ENCODE peak calls at places on chromosomes 11 and 22, in four cellular contexts. One of them, this sample, is unnamed. For H3K9me3, the result is how much of the 10 kb centered on the place peaks cover.

GRCh38 chr11:33747969-33748368 is 11.7 kb upstream of the CD59 start:
- DNase-seq in HepG2: no peak
- DNase-seq in A549: no peak
- DNase-seq in K562: no peak
- DNase-seq in this sample: peak

GRCh38 chr11:65558785-65559509 is 788 bp upstream of the LTBP3 start:
- DNase-seq in HepG2: no peak
- DNase-seq in A549: peak
- DNase-seq in K562: peak
- DNase-seq in this sample: peak

GRCh38 chr11:43937434-43938411 is 4.7 kb upstream of the C11orf96 start:
- DNase-seq in HepG2: no peak
- DNase-seq in A549: peak
- DNase-seq in K562: peak
- DNase-seq in this sample: peak

GRCh38 chr11:103157542-103157941 is 48.3 kb downstream of the DYNC2H1 start:
- DNase-seq in A549: no peak
- DNase-seq in K562: no peak
- DNase-seq in HepG2: no peak
- DNase-seq in this sample: no peak

GRCh38 chr11:119093951-119094815 is 7.5 kb downstream of the DPAGT1 start:
- DNase-seq in K562: peak
- DNase-seq in HepG2: no peak
- DNase-seq in A549: no peak
- DNase-seq in this sample: peak

GRCh38 chr11:23840872-23841271 is 656.0 kb upstream of the LUZP2 start:
- DNase-seq in HepG2: no peak
- DNase-seq in K562: no peak
- DNase-seq in A549: no peak
- DNase-seq in this sample: no peak

GRCh38 chr11:65778431-65778900 is 2.3 kb downstream of the AP5B1 start:
- DNase-seq in A549: no peak
- DNase-seq in K562: no peak
- DNase-seq in HepG2: no peak
- DNase-seq in this sample: no peak

GRCh38 chr11:61534025-61534900 is 25.7 kb downstream of the LRRC10B start:
- DNase-seq in A549: no peak
- DNase-seq in K562: no peak
- DNase-seq in HepG2: no peak
- DNase-seq in this sample: no peak

GRCh38 chr11:64846998-64847666 is 2.7 kb upstream of the CDC42BPG start:
- DNase-seq in A549: peak
- DNase-seq in K562: peak
- DNase-seq in HepG2: peak
- DNase-seq in this sample: peak

GRCh38 chr22:17754233-17754925 is 19.9 kb downstream of the BID start:
- DNase-seq in K562: no peak
- DNase-seq in HepG2: no peak
- DNase-seq in A549: peak
- DNase-seq in this sample: no peak

GRCh38 chr11:1917523-1918435 is 1.7 kb upstream of the TNNT3 start:
- DNase-seq in A549: no peak
- DNase-seq in K562: peak
- DNase-seq in HepG2: no peak
- DNase-seq in this sample: no peak

GRCh38 chr11:125938418-125938817 is 7.4 kb upstream of the VSIG10L2 start:
- DNase-seq in HepG2: no peak
- DNase-seq in K562: no peak
- DNase-seq in A549: no peak
- DNase-seq in this sample: no peak

GRCh38 chr11:117910941-117911630 is 18.1 kb downstream of the TMPRSS13 start:
- DNase-seq in A549: no peak
- DNase-seq in HepG2: no peak
- DNase-seq in K562: no peak
- DNase-seq in this sample: no peak

GRCh38 chr11:116506446-116506845 is 266.3 kb downstream of the BUD13 start:
- DNase-seq in A549: no peak
- DNase-seq in HepG2: no peak
- DNase-seq in K562: no peak
- DNase-seq in this sample: no peak

GRCh38 chr11:70590356-70590991 is 192.1 kb downstream of the CTTN start:
- DNase-seq in A549: no peak
- DNase-seq in HepG2: no peak
- DNase-seq in K562: no peak
- DNase-seq in this sample: no peak

GRCh38 chr22:30430933-30431332 is 5.4 kb downstream of the MTFP1 start:
- DNase-seq in K562: no peak
- DNase-seq in A549: peak
- DNase-seq in HepG2: no peak
- DNase-seq in this sample: no peak

GRCh38 chr22:27561301-27561820 is 240.2 kb downstream of the MN1 start:
- DNase-seq in A549: no peak
- DNase-seq in K562: no peak
- DNase-seq in HepG2: no peak
- DNase-seq in this sample: no peak

GRCh38 chr22:36951746-36952145 is 38.3 kb downstream of the CSF2RB start:
- DNase-seq in A549: no peak
- DNase-seq in K562: no peak
- DNase-seq in HepG2: no peak
- DNase-seq in this sample: no peak

GRCh38 chr11:132883241-132883640 is 649.1 kb downstream of the OPCML start:
- DNase-seq in K562: no peak
- DNase-seq in HepG2: no peak
- DNase-seq in A549: no peak
- DNase-seq in this sample: no peak

GRCh38 chr22:39024923-39025322 is 4.0 kb downstream of the APOBEC3D start:
- DNase-seq in HepG2: no peak
- DNase-seq in K562: no peak
- DNase-seq in A549: no peak
- DNase-seq in this sample: no peak

GRCh38 chr11:11467278-11467677 is 114.2 kb upstream of the CSNK2A3 start:
- DNase-seq in HepG2: no peak
- DNase-seq in K562: no peak
- DNase-seq in A549: no peak
- DNase-seq in this sample: no peak

GRCh38 chr11:62879554-62879953 is 1.1 kb upstream of the SLC3A2 start:
- DNase-seq in A549: no peak
- DNase-seq in K562: no peak
- DNase-seq in HepG2: no peak
- DNase-seq in this sample: no peak
- TF ChIP-seq MAZ in A549: no peak
- TF ChIP-seq MAZ in K562: no peak
- TF ChIP-seq MAZ in HepG2: no peak
- TF ChIP-seq MAZ in this sample: no peak

DNA sequence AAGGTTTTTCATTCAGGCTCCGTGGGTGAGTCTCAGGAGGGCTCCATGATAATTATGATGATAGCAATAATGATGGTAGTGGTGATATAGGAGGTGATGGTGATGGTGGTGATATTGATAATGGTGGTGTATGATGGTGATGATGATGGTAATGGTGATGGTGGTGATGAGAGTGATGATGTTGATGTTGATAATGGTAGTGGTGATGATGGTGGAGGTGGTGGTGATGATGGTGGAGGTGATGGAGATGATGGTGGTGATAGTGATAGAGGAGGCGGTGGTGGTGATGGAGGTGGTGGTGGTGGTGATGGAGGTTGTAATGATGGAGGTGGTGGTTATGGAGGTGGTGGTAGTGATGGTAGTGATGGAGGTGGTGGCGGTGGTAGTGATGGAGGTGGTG is 79.4 kb downstream of the MPPED1 start:
- DNase-seq in K562: no peak
- DNase-seq in A549: no peak
- DNase-seq in HepG2: no peak
- DNase-seq in this sample: no peak
- H3K9me3 ChIP-seq in K562: under half
- H3K9me3 ChIP-seq in A549: under half
- H3K9me3 ChIP-seq in HepG2: under half
- H3K9me3 ChIP-seq in this sample: under half

DNA sequence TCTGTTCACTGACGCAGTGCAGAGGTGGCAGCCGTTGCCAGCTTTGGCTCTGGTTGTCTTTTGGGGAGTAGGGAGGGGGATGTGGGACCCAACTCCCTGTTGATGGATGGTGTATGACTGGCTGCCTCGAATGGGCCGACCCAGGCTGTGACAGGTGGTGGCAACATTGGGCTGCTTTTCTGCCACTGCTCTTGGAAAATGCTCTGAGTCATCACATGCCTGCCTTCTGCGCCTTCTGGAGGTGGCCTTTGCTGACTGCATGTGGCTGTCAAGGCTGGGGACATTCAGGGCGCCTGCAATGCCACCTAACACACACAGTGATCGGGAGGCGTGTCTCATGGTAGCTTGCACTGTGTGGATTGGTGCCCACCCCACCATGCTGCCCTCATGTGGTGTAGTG is 27.1 kb upstream of the B3GAT1 start:
- DNase-seq in A549: no peak
- DNase-seq in HepG2: no peak
- DNase-seq in K562: no peak
- DNase-seq in this sample: no peak
- TF ChIP-seq BHLHE40 in A549: no peak
- TF ChIP-seq BHLHE40 in HepG2: no peak
- TF ChIP-seq BHLHE40 in K562: no peak
- TF ChIP-seq BHLHE40 in this sample: no peak

GRCh38 chr11:35415488-35415887 is 3.9 kb downstream of the SLC1A2 start:
- DNase-seq in K562: no peak
- DNase-seq in HepG2: no peak
- DNase-seq in A549: no peak
- DNase-seq in this sample: no peak

GRCh38 chr11:35418847-35419712 is at the start of gene SLC1A2:
- DNase-seq in K562: no peak
- DNase-seq in A549: peak
- DNase-seq in HepG2: no peak
- DNase-seq in this sample: peak

GRCh38 chr11:35418282-35418846 is 994 bp downstream of the SLC1A2 start:
- DNase-seq in A549: peak
- DNase-seq in HepG2: no peak
- DNase-seq in K562: no peak
- DNase-seq in this sample: no peak

GRCh38 chr11:35420371-35420770 is 1.0 kb upstream of the SLC1A2 start:
- DNase-seq in A549: no peak
- DNase-seq in HepG2: no peak
- DNase-seq in K562: no peak
- DNase-seq in this sample: no peak

DNA sequence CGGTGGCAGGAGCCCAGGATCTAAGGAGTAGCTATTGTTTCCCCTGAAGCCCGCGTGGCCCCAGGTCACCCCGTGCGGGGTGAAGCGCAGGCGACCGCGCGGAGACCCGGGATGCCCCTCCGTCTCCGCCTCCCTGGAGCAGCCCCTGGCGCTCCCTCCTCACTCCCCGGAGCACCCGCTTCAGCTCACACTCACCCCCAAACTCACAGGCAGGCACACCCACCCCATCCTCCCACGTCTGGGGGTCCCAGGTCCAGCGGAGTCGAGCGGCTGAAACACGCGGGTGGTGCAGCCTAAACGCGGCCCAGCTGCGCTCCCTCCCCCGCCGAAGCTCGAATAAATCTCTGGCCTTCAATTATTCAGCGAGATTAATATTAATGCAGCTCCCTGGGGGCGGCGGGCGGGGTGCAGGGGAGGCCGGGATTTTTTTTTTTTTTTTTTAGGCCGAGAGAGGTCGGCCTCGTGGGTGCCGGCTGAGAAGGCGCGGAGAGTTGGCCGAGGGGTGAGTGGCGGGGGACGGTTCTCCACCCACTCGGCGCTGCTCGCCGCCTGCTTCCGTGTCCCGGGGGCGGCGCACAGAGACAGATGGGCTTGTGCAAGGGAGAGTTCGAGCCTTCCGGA is 465 bp upstream of the SLC1A2 start:
- DNase-seq in HepG2: no peak
- DNase-seq in K562: no peak
- DNase-seq in A549: no peak
- DNase-seq in this sample: no peak
- TF ChIP-seq MAZ in HepG2: no peak
- TF ChIP-seq MAZ in K562: no peak
- TF ChIP-seq MAZ in A549: no peak
- TF ChIP-seq MAZ in this sample: no peak

GRCh38 chr11:35064114-35064800 is 74.7 kb upstream of the CD44 start:
- DNase-seq in A549: no peak
- DNase-seq in HepG2: no peak
- DNase-seq in K562: no peak
- DNase-seq in this sample: peak

GRCh38 chr11:35066783-35067476 is 72.0 kb upstream of the CD44 start:
- DNase-seq in A549: no peak
- DNase-seq in K562: no peak
- DNase-seq in HepG2: no peak
- DNase-seq in this sample: no peak

GRCh38 chr11:35063453-35063852 is 75.5 kb upstream of the CD44 start:
- DNase-seq in K562: no peak
- DNase-seq in A549: no peak
- DNase-seq in HepG2: no peak
- DNase-seq in this sample: no peak

GRCh38 chr11:35065566-35065965 is 73.4 kb upstream of the CD44 start:
- DNase-seq in A549: no peak
- DNase-seq in HepG2: no peak
- DNase-seq in K562: no peak
- DNase-seq in this sample: peak

GRCh38 chr11:35066029-35066428 is 72.9 kb upstream of the CD44 start:
- DNase-seq in HepG2: no peak
- DNase-seq in K562: no peak
- DNase-seq in A549: no peak
- DNase-seq in this sample: no peak
- H3K9me3 ChIP-seq in HepG2: under half
- H3K9me3 ChIP-seq in K562: under half
- H3K9me3 ChIP-seq in A549: under half
- H3K9me3 ChIP-seq in this sample: under half

GRCh38 chr11:14270690-14271542 is 88.1 kb downstream of the RRAS2 start:
- DNase-seq in K562: no peak
- DNase-seq in A549: no peak
- DNase-seq in HepG2: no peak
- DNase-seq in this sample: no peak
- TF ChIP-seq BHLHE40 in K562: no peak
- TF ChIP-seq BHLHE40 in A549: no peak
- TF ChIP-seq BHLHE40 in HepG2: no peak
- TF ChIP-seq BHLHE40 in this sample: no peak